ENCODE peak calls at places on chromosomes 5 and 9, in five cellular contexts. I is GM12878, H is H1, Z is HepG2, W is K562. X is an unnamed sample.
A peak's percentile ranks its signal among the peaks of the same experiment; 100 is the strongest.

GRCh38 chr5:171747061-171747859 is 38.4 kb upstream of the SMIM23 start:
- DNase-seq in W (no peak), I (no peak), Z (no peak), H (no peak), X (no peak)

GRCh38 chr5:54746346-54746745 is 228.8 kb downstream of the SNX18 start:
- DNase-seq in Z (no peak), H (no peak), I (no peak), W (no peak), X (no peak)

GRCh38 chr9:110650261-110650660 is 18.3 kb upstream of the MUSK start:
- DNase-seq in W (no peak), Z (no peak), I (no peak), H (no peak), X (no peak)

GRCh38 chr5:81188962-81189361 is 44.2 kb upstream of the CKMT2 start:
- DNase-seq in W (no peak), H (no peak), I (no peak), Z (no peak), X (no peak)

GRCh38 chr5:6755941-6756340 is 42.7 kb downstream of the TENT4A start:
- DNase-seq in H (no peak), W (no peak), Z (no peak), I (no peak), X (no peak)

GRCh38 chr9:138008081-138008841 is 130.7 kb downstream of the CACNA1B start:
- DNase-seq in Z (no peak), H (no peak), I (no peak), W (no peak), X (no peak)

GRCh38 chr5:147393866-147394265 is 116.0 kb downstream of the DPYSL3 start:
- DNase-seq in W (no peak), Z (no peak), I (no peak), H (peak; percentile 27), X (peak; percentile 80)

GRCh38 chr9:118643118-118643517 is 726.1 kb downstream of the BRINP1 start:
- DNase-seq in Z (no peak), I (no peak), H (peak; percentile 70), W (no peak), X (peak; percentile 79)

GRCh38 chr5:132268698-132269551 is 11.4 kb downstream of the PDLIM4 start:
- DNase-seq in H (no peak), Z (no peak), W (peak; percentile 54), I (peak; percentile 55), X (no peak)

GRCh38 chr5:119323630-119324000 is 32.2 kb upstream of the TNFAIP8 start:
- DNase-seq in I (no peak), W (no peak), H (no peak), Z (no peak), X (no peak)

GRCh38 chr9:69121155-69122085 is 52.7 kb upstream of the TJP2 start:
- DNase-seq in I (no peak), Z (peak; percentile 72), H (no peak), W (no peak), X (peak; percentile 89)

GRCh38 chr5:126338516-126339153 is 84.6 kb upstream of the GRAMD2B start:
- DNase-seq in Z (no peak), I (no peak), H (no peak), W (no peak), X (no peak)

GRCh38 chr9:89436963-89437625 is 60.8 kb downstream of the SEMA4D start:
- DNase-seq in Z (no peak), I (no peak), H (no peak), W (no peak), X (no peak)

GRCh38 chr5:77663081-77663863 is 24.8 kb upstream of the OTP start:
- DNase-seq in Z (no peak), I (no peak), H (no peak), W (no peak), X (no peak)

GRCh38 chr5:148559461-148559860 is 94.9 kb downstream of the HTR4 start:
- DNase-seq in W (no peak), H (no peak), Z (no peak), I (no peak), X (peak; percentile 6)

GRCh38 chr5:8399471-8399870 is 530.5 kb downstream of the MTRR start:
- DNase-seq in W (no peak), Z (no peak), H (no peak), I (no peak), X (no peak)

GRCh38 chr9:115289757-115290208 is 171.8 kb upstream of the TNC start:
- DNase-seq in Z (no peak), H (no peak), W (no peak), I (no peak), X (no peak)

GRCh38 chr9:127778280-127779135 is at the start of gene SH2D3C:
- DNase-seq in W (peak; percentile 46), I (no peak), H (no peak), Z (no peak), X (no peak)

GRCh38 chr5:148687427-148687826 is 33.1 kb upstream of the HTR4 start:
- DNase-seq in H (peak; percentile 23), I (no peak), W (peak; percentile 77), Z (peak; percentile 57), X (peak; percentile 80)

GRCh38 chr5:157252741-157253465 is 13.0 kb upstream of the CYFIP2 start:
- DNase-seq in I (peak; percentile 79), H (no peak), W (no peak), Z (no peak), X (no peak)

GRCh38 chr5:19886123-19886921 is 101.7 kb downstream of the CDH18 start:
- DNase-seq in H (no peak), Z (no peak), W (no peak), I (no peak), X (no peak)

GRCh38 chr5:179158556-179158955 is 98.4 kb downstream of the ZNF354C start:
- DNase-seq in I (no peak), H (no peak), W (no peak), Z (no peak), X (no peak)

GRCh38 chr9:73219985-73220626 is 68.4 kb downstream of the ANXA1 start:
- DNase-seq in Z (no peak), H (no peak), I (peak; percentile 40), W (no peak), X (no peak)

DNA sequence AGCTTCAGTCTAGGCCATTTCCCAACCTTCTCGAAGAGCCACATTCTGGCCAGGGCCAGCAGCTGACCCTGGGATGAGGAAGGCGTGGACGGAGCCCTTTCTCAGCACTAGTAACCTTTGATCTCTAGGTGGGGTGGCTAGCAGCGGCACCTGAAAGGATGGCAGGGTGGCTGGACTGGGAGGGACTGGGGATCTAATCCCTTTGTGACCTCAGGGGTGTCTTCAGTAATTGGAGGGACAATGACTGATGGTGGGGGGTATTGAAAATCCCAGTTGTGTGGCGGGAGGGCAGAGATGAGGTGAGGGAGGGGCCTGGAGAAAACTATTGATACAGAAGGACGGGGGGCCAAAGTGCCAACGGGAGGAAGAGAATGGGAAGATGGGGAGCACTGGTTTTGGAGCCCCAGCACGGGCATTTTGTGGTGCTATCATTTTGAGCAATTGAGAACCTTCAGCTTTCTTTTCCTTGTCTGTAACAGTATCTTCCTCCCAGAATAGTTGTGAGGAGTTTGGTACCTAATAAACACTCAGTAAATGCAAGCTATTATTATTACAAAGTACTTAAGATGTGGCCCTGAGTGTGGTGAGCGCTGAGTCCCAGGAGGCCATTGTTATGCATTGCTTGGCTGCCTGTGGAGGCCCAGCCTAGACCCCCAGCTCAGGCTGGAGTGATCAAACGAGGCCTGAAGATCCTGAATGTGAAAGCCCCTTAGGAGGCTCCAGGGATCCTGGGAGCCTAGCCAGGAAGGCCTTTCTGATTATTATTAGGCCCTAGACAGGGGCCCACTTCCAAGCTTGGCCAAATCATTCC is 37.3 kb upstream of the UBE2D2 start:
- DNase-seq in I (no peak), Z (no peak), W (no peak), H (peak; percentile 93), X (peak; percentile 89)
- H3K4me3 ChIP-seq in I (no peak overlapping the region), Z (no peak overlapping the region), W (no peak overlapping the region), H (no peak overlapping the region), X (peak overlapping the region; percentile 10)

GRCh38 chr9:5389109-5389732 is 48.5 kb downstream of the PLGRKT start:
- DNase-seq in I (peak; percentile 45), W (no peak), Z (no peak), H (no peak), X (no peak)
- TF ChIP-seq POLR2AphosphoS5 in I (no peak), W (no peak), Z (no peak), H (no peak), X (no peak)

GRCh38 chr5:89733772-89734171 is 675.8 kb downstream of the CETN3 start:
- DNase-seq in H (no peak), I (no peak), W (no peak), Z (no peak), X (peak; percentile 86)
- TF ChIP-seq CREB1 in H (no peak), I (no peak), W (no peak), Z (no peak), X (no peak)

GRCh38 chr5:56585466-56585865 is 229.9 kb upstream of the MAP3K1 start:
- DNase-seq in I (no peak), W (no peak), H (no peak), Z (no peak), X (no peak)
- H3K4me3 ChIP-seq in I (no peak overlapping the region), W (no peak overlapping the region), H (no peak overlapping the region), Z (no peak overlapping the region), X (no peak overlapping the region)

DNA sequence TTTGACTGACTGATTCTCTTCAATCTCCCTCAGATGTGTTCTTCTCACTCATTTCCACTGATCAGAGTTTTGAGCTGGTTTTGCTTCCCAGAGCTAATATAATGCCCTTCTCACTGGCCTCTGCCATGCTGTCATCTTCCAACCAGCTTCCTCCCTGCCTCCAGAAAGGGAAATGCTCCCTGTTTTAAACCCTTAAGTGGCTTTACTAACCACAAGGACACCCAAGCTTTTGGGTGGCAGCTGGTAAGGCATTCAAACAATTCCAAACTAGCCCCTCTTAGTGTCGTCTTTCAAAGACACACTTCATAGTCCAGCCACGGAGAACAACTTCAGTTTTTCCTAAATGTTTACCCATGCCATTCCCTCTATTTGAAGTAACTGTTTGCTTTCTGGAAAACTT is 172.5 kb downstream of the CRB2 start:
- DNase-seq in H (no peak), I (no peak), Z (no peak), W (no peak), X (no peak)
- TF ChIP-seq POLR2AphosphoS5 in H (no peak), I (no peak), Z (no peak), W (no peak), X (no peak)

DNA sequence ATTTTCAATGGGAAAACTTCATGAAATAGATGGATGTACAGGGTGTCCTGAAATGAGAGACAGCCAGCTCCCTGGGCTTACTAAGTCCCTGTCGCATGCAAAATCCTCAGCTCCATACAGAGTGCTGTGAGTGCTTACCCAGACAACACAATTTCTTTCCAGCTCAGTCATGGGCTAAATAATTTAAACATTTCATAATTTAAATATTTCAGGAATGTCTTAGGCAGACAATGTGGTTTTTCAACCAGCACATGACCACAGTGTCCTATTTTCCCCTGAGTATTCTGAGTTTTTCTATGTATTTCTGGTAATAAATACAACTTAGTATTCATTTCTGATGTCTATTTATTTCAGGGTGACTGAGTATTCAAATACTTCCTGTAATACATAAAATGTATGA is 188.5 kb upstream of the SNX2 start:
- DNase-seq in W (no peak), I (no peak), Z (no peak), H (no peak), X (no peak)
- TF ChIP-seq CREB1 in W (no peak), I (no peak), Z (no peak), H (no peak), X (no peak)

GRCh38 chr5:120464627-120465280 is 654 bp downstream of the PRR16 start:
- DNase-seq in I (no peak), H (no peak), Z (no peak), W (no peak), X (peak; percentile 51)
- H3K4me3 ChIP-seq in I (peak overlapping the region; percentile 37), H (peak overlapping the region; percentile 52), Z (no peak overlapping the region), W (peak overlapping the region; percentile 54), X (peak overlapping the region; percentile 73)